ENCODE peak calls at places on chromosomes 11 and 22, in seven cellular contexts. D, E, I, U, Q, G and B are unnamed samples.

GRCh38 chr22:21990449-21991308 is 8.1 kb upstream of the TOP3B start:
- DNase-seq in U (no peak), Q (no peak), D (no peak), G (no peak), I (no peak), E (no peak), B (no peak)

GRCh38 chr11:102620179-102620578 is 5.0 kb downstream of the MMP20 start:
- DNase-seq in D (no peak), Q (no peak), E (no peak), I (no peak), G (no peak), U (no peak), B (no peak)

GRCh38 chr11:8080674-8081590 is at the start of gene TUB:
- DNase-seq in G (peak), U (no peak), I (no peak), Q (peak), E (no peak), D (peak), B (peak)

GRCh38 chr22:29625090-29625825 is 21.8 kb downstream of the NF2 start:
- DNase-seq in U (peak), G (peak), E (peak), I (peak), D (peak), Q (peak), B (no peak)

GRCh38 chr11:47617417-47617809 is 23.2 kb upstream of the C1QTNF4 start:
- DNase-seq in U (peak), E (no peak), Q (no peak), D (peak), G (no peak), I (peak), B (no peak)

GRCh38 chr11:116513894-116514293 is 258.9 kb downstream of the BUD13 start:
- DNase-seq in D (peak), U (peak), G (no peak), E (no peak), Q (no peak), I (peak), B (peak)

GRCh38 chr11:117456027-117456720 is 128.5 kb downstream of the CEP164 start:
- DNase-seq in Q (no peak), I (no peak), G (no peak), U (no peak), E (no peak), D (no peak), B (no peak)

GRCh38 chr11:117597083-117597482 is 199.9 kb downstream of the DSCAML1 start:
- DNase-seq in D (peak), U (peak), G (no peak), I (peak), Q (no peak), E (peak), B (peak)

GRCh38 chr11:96095884-96096301 is 172.0 kb upstream of the MTMR2 start:
- DNase-seq in U (no peak), D (no peak), I (no peak), E (no peak), Q (no peak), G (no peak), B (no peak)

GRCh38 chr11:41982975-41983374 is 523.5 kb upstream of the LRRC4C start:
- DNase-seq in Q (no peak), U (no peak), E (no peak), G (no peak), I (no peak), D (no peak), B (no peak)

GRCh38 chr11:104661481-104661880 is 236.8 kb downstream of the CASP12 start:
- DNase-seq in E (no peak), D (no peak), U (no peak), I (no peak), Q (no peak), G (no peak), B (no peak)

GRCh38 chr11:86809561-86809960 is 9.2 kb downstream of the PRSS23 start:
- DNase-seq in E (no peak), I (no peak), Q (no peak), G (no peak), U (no peak), D (no peak), B (no peak)

GRCh38 chr11:128749986-128750385 is 56.1 kb downstream of the FLI1 start:
- DNase-seq in G (no peak), E (no peak), U (no peak), I (no peak), D (no peak), Q (no peak), B (no peak)

GRCh38 chr11:71302534-71302909 is 50.1 kb upstream of the SHANK2 start:
- DNase-seq in D (peak), U (no peak), E (no peak), I (no peak), Q (no peak), G (no peak), B (no peak)

GRCh38 chr11:100671471-100671870 is 15.6 kb upstream of the ARHGAP42 start:
- DNase-seq in U (no peak), Q (no peak), D (no peak), E (no peak), I (peak), G (no peak), B (no peak)

GRCh38 chr11:124870430-124870829 is 5.2 kb downstream of the ROBO3 start:
- DNase-seq in G (no peak), E (no peak), U (no peak), D (no peak), Q (no peak), I (no peak), B (no peak)

GRCh38 chr11:117017456-117017855 is 80.8 kb downstream of the SIK3 start:
- DNase-seq in G (no peak), I (no peak), E (no peak), U (no peak), Q (no peak), D (no peak), B (no peak)

GRCh38 chr11:65415499-65416340 is 6.9 kb upstream of the NEAT1 start:
- DNase-seq in E (no peak), I (no peak), Q (no peak), U (no peak), G (peak), D (peak), B (no peak)

GRCh38 chr11:86644291-86644690 is 28.1 kb downstream of the ME3 start:
- DNase-seq in Q (no peak), E (no peak), G (no peak), I (peak), U (peak), D (peak), B (no peak)

GRCh38 chr11:6703247-6704063 is 20.3 kb upstream of the MRPL17 start:
- DNase-seq in Q (peak), G (no peak), D (peak), E (peak), I (peak), U (peak), B (no peak)

GRCh38 chr11:65429724-65430405 is 7.3 kb downstream of the NEAT1 start:
- DNase-seq in I (peak), U (peak), G (peak), E (no peak), D (peak), Q (peak), B (no peak)

GRCh38 chr11:86370922-86371614 is 3.6 kb upstream of the CCDC81 start:
- DNase-seq in I (peak), U (peak), Q (no peak), D (peak), G (no peak), E (no peak), B (no peak)

GRCh38 chr11:124285610-124286344 is 28.0 kb downstream of the OR8D1 start:
- DNase-seq in E (no peak), I (peak), Q (no peak), U (peak), D (peak), G (no peak), B (no peak)

GRCh38 chr11:44861829-44862545 is 88.7 kb downstream of the TP53I11 start:
- DNase-seq in D (peak), U (peak), I (peak), G (peak), E (peak), Q (peak), B (no peak)

GRCh38 chr11:72718101-72718501 is 34.1 kb downstream of the ARAP1 start:
- DNase-seq in Q (no peak), U (no peak), I (no peak), D (no peak), G (no peak), E (no peak), B (no peak)

GRCh38 chr22:40746428-40747220 is 67.3 kb downstream of the MCHR1 start:
- DNase-seq in I (peak), G (no peak), E (no peak), D (peak), Q (no peak), U (no peak), B (no peak)

GRCh38 chr22:49999063-49999900 is 13.3 kb downstream of the IL17REL start:
- DNase-seq in D (peak), I (no peak), E (no peak), Q (no peak), G (no peak), U (no peak), B (no peak)

GRCh38 chr11:76617553-76618265 is 52.8 kb downstream of the LRRC32 start:
- DNase-seq in I (peak), G (no peak), Q (no peak), D (peak), U (no peak), E (no peak), B (no peak)

GRCh38 chr11:29616611-29617010 is 400.2 kb downstream of the KCNA4 start:
- DNase-seq in U (peak), G (no peak), D (no peak), Q (no peak), I (no peak), E (no peak), B (no peak)

GRCh38 chr11:1317432-1317831 is 8.0 kb upstream of the TOLLIP start:
- DNase-seq in E (no peak), D (no peak), G (no peak), U (no peak), Q (no peak), I (no peak), B (no peak)

GRCh38 chr22:39839917-39840510 is 53.5 kb downstream of the ENTHD1 start:
- DNase-seq in I (no peak), G (no peak), Q (no peak), U (no peak), D (no peak), E (no peak), B (no peak)

GRCh38 chr11:3738241-3738640 is 59.1 kb downstream of the NUP98 start:
- DNase-seq in Q (no peak), I (peak), D (peak), E (no peak), G (no peak), U (peak), B (no peak)

GRCh38 chr22:19612866-19613572 is 88.8 kb upstream of the CLDN5 start:
- DNase-seq in Q (no peak), I (no peak), G (no peak), U (no peak), D (no peak), E (no peak), B (no peak)

GRCh38 chr22:39620924-39621690 is 50.6 kb downstream of the CACNA1I start:
- DNase-seq in Q (no peak), I (no peak), G (no peak), U (no peak), E (no peak), D (no peak), B (no peak)

GRCh38 chr11:124538019-124538418 is 5.4 kb downstream of the OR8B12 start:
- DNase-seq in Q (no peak), E (no peak), U (no peak), G (no peak), I (peak), D (no peak), B (no peak)

GRCh38 chr11:63554901-63555218 is 8.3 kb downstream of the PLAAT2 start:
- DNase-seq in U (no peak), D (no peak), E (no peak), I (no peak), Q (no peak), G (no peak), B (no peak)

GRCh38 chr11:33953289-33953688 is 61.4 kb upstream of the LMO2 start:
- DNase-seq in G (no peak), Q (no peak), U (no peak), D (no peak), E (no peak), I (no peak), B (no peak)

GRCh38 chr11:102449651-102450570 is 2.7 kb downstream of the TMEM123 start:
- DNase-seq in G (no peak), E (no peak), U (no peak), Q (no peak), I (no peak), D (no peak), B (no peak)

GRCh38 chr11:127496165-127496564 is 495.6 kb upstream of the KIRREL3 start:
- DNase-seq in D (no peak), U (no peak), I (no peak), Q (no peak), G (no peak), E (no peak), B (no peak)

GRCh38 chr11:127490896-127491295 is 490.3 kb upstream of the KIRREL3 start:
- DNase-seq in Q (no peak), I (no peak), E (no peak), G (no peak), D (no peak), U (no peak), B (no peak)

GRCh38 chr11:127491589-127491988 is 491.0 kb upstream of the KIRREL3 start:
- DNase-seq in G (no peak), I (no peak), D (no peak), U (no peak), Q (no peak), E (no peak), B (no peak)

GRCh38 chr11:127492025-127492424 is 491.5 kb upstream of the KIRREL3 start:
- DNase-seq in E (no peak), G (no peak), I (no peak), D (no peak), Q (no peak), U (no peak), B (no peak)

GRCh38 chr11:127493330-127493729 is 492.8 kb upstream of the KIRREL3 start:
- DNase-seq in Q (no peak), G (no peak), I (peak), E (no peak), U (peak), D (no peak), B (no peak)
- TF ChIP-seq CTCF in Q (no peak), G (peak), I (peak), E (no peak), U (peak), D (peak), B (peak)

GRCh38 chr11:74170694-74171629 is at the start of the genes C2CD3 and PPME1:
- DNase-seq in Q (peak), G (peak), E (peak), U (peak), I (peak), D (peak), B (peak)
- TF ChIP-seq CTCF in Q (peak), G (peak), E (peak), U (peak), I (peak), D (peak), B (no peak)

DNA sequence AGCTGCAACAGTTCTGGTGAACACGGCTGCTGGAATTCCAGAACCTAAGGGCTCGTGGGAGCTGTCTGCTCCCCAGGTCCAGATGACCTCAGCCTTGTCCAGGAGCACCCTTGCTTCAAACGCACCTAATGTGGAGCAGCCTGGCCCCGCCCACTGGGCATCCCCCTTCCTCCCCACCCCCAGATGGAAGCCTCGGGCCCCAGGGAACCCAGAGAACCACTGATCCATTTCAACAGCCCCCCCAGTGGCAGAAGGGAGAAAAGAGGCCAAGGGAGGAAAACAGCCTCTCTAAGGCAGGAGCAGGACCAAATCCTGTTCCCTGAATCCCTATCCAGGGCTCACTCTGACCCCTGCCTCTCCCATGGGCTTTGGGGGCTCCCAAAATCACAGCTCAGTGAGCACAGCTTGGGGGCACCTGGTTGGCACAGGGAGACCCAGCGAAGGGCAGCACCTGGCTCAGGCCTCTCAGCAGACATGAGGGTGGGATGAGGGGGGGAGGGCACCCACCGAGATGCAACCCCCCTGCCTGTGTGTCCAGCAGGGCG is 1.2 kb downstream of the CYTH4 start:
- DNase-seq in G (no peak), I (no peak), U (no peak), D (no peak), E (peak), Q (no peak), B (no peak)
- TF ChIP-seq CTCF in G (no peak), I (peak), U (peak), D (peak), E (peak), Q (no peak), B (no peak)

GRCh38 chr11:69944146-69944795 is 125.1 kb upstream of the FGF3 start:
- DNase-seq in G (no peak), E (no peak), Q (no peak), U (no peak), D (no peak), I (no peak), B (no peak)

GRCh38 chr11:69943506-69943905 is 124.3 kb upstream of the FGF3 start:
- DNase-seq in G (no peak), U (no peak), Q (no peak), D (no peak), E (no peak), I (no peak), B (no peak)

GRCh38 chr11:69941546-69942332 is 122.5 kb upstream of the FGF3 start:
- DNase-seq in D (no peak), I (no peak), G (no peak), U (no peak), Q (no peak), E (no peak), B (no peak)

GRCh38 chr11:69942333-69942820 is 123.2 kb upstream of the FGF3 start:
- DNase-seq in Q (no peak), D (no peak), E (no peak), G (no peak), U (no peak), I (no peak), B (no peak)

GRCh38 chr11:69943066-69943465 is 123.8 kb upstream of the FGF3 start:
- DNase-seq in Q (no peak), G (no peak), E (no peak), D (no peak), I (no peak), U (no peak), B (no peak)
- TF ChIP-seq CTCF in Q (no peak), G (no peak), E (no peak), D (no peak), I (no peak), U (peak), B (no peak)